ENCODE peak calls at places on chromosomes 12 and 14, in four cellular contexts. One of them, this sample, is unnamed.

GRCh38 chr14:47919994-47920393 is 244.6 kb upstream of the MDGA2 start:
- DNase-seq in fibroblast of lung: no peak
- DNase-seq in hepatocyte: no peak
- DNase-seq in tibial artery: no peak
- DNase-seq in this sample: no peak

GRCh38 chr14:105745433-105746123 is 219.2 kb downstream of the TMEM121 start:
- DNase-seq in hepatocyte: no peak
- DNase-seq in fibroblast of lung: no peak
- DNase-seq in tibial artery: no peak
- DNase-seq in this sample: no peak

GRCh38 chr12:15928870-15929571 is 17.9 kb downstream of the DERA start:
- DNase-seq in hepatocyte: no peak
- DNase-seq in tibial artery: no peak
- DNase-seq in fibroblast of lung: no peak
- DNase-seq in this sample: no peak

GRCh38 chr12:76450690-76451089 is 102.5 kb upstream of the BBS10 start:
- DNase-seq in hepatocyte: no peak
- DNase-seq in fibroblast of lung: peak; percentile 83
- DNase-seq in tibial artery: no peak
- DNase-seq in this sample: peak; percentile 92

GRCh38 chr14:36973806-36974442 is 198.5 kb downstream of the SLC25A21 start:
- DNase-seq in fibroblast of lung: peak; percentile 64
- DNase-seq in hepatocyte: no peak
- DNase-seq in tibial artery: no peak
- DNase-seq in this sample: peak; percentile 74

GRCh38 chr14:42869681-42870080 is 1263.0 kb downstream of the LRFN5 start:
- DNase-seq in tibial artery: no peak
- DNase-seq in hepatocyte: no peak
- DNase-seq in fibroblast of lung: peak; percentile 59
- DNase-seq in this sample: peak; percentile 54

GRCh38 chr12:111868676-111869588 is 26.9 kb downstream of the MAPKAPK5 start:
- DNase-seq in fibroblast of lung: no peak
- DNase-seq in tibial artery: no peak
- DNase-seq in hepatocyte: no peak
- DNase-seq in this sample: no peak

GRCh38 chr12:46071335-46071734 is 81.0 kb upstream of the SCAF11 start:
- DNase-seq in hepatocyte: no peak
- DNase-seq in fibroblast of lung: no peak
- DNase-seq in tibial artery: no peak
- DNase-seq in this sample: no peak

GRCh38 chr12:132955933-132956725 is at the start of gene ZNF605:
- DNase-seq in tibial artery: peak; percentile 81
- DNase-seq in hepatocyte: peak; percentile 93
- DNase-seq in fibroblast of lung: peak; percentile 91
- DNase-seq in this sample: peak; percentile 83

GRCh38 chr12:117832459-117833457 is 136.0 kb downstream of the KSR2 start:
- DNase-seq in fibroblast of lung: no peak
- DNase-seq in tibial artery: no peak
- DNase-seq in hepatocyte: no peak
- DNase-seq in this sample: peak; percentile 54

DNA sequence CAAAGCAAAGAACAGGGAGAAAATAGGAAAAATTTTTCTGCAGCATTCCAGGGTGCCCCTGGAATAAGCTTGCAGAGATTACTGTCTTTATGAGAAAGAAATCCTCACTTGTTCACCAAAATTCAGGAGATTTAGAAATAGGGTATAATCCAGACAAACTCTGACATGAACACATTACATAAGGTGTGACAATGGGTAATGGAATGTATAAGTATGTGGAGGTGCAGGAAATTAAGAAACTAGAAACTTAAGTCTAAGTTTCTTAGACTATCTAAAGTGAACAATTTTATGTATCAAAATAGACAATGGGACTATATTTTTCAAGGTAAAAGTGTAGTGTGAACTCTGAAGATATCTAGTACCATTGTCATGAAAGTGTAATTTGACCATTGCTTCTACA is 140.0 kb upstream of the KITLG start:
- DNase-seq in tibial artery: no peak
- DNase-seq in fibroblast of lung: no peak
- DNase-seq in hepatocyte: no peak
- DNase-seq in this sample: no peak
- H3K27ac ChIP-seq in tibial artery: no peak overlapping the region
- H3K27ac ChIP-seq in fibroblast of lung: no peak overlapping the region
- H3K27ac ChIP-seq in hepatocyte: no peak overlapping the region
- H3K27ac ChIP-seq in this sample: no peak overlapping the region

DNA sequence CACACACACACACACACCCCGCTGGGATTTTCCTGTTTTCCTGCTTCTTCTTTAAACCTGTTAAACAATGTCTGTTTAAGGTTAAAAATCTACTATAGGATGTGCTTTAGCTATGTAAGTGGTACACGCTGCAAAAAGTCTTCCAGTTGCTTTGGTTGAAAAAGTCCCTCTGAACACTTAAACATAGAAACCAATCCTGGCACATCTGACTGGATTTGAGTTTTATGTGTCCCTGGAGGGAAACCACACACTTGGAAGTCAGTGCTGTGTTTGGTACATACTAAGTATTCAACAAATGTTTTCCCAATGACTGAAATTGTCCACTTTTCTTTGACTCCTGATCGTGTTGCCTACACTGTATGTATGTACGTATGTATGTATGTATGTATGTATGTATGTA is 22.0 kb downstream of the CFL2 start:
- DNase-seq in hepatocyte: no peak
- DNase-seq in fibroblast of lung: peak; percentile 17
- DNase-seq in tibial artery: no peak
- DNase-seq in this sample: no peak
- H3K4me3 ChIP-seq in hepatocyte: no peak overlapping the region
- H3K4me3 ChIP-seq in fibroblast of lung: no peak overlapping the region
- H3K4me3 ChIP-seq in tibial artery: no peak overlapping the region
- H3K4me3 ChIP-seq in this sample: no peak overlapping the region

GRCh38 chr12:4951601-4952000 is 41.9 kb downstream of the KCNA1 start:
- DNase-seq in tibial artery: no peak
- DNase-seq in fibroblast of lung: no peak
- DNase-seq in hepatocyte: no peak
- DNase-seq in this sample: no peak

GRCh38 chr12:4943938-4944284 is 34.2 kb downstream of the KCNA1 start:
- DNase-seq in tibial artery: no peak
- DNase-seq in fibroblast of lung: no peak
- DNase-seq in hepatocyte: no peak
- DNase-seq in this sample: no peak

GRCh38 chr12:4943067-4943937 is 33.6 kb downstream of the KCNA1 start:
- DNase-seq in tibial artery: no peak
- DNase-seq in fibroblast of lung: no peak
- DNase-seq in hepatocyte: no peak
- DNase-seq in this sample: no peak

DNA sequence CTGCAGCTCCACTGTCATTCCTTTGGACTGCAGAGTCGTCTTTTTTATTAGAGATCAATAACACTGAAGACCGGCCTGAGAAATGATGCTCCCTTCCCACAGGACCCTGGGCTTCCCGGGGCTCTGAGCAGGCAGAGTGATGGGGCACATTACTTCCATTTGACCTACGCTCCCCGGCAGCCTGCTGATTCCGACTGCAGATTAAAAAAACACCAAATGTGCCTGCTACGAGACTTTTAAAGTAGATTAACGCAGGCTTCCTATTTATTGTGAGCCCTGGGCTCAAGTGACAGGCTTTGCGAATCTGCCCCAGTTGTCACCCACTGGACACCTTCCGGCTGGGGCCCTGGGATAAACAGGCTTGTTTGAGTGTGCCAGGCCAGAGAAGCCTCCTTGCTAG is 37.6 kb downstream of the KCNA1 start:
- DNase-seq in hepatocyte: no peak
- DNase-seq in tibial artery: no peak
- DNase-seq in fibroblast of lung: no peak
- DNase-seq in this sample: no peak
- H3K27ac ChIP-seq in hepatocyte: no peak overlapping the region
- H3K27ac ChIP-seq in tibial artery: no peak overlapping the region
- H3K27ac ChIP-seq in fibroblast of lung: no peak overlapping the region
- H3K27ac ChIP-seq in this sample: no peak overlapping the region

GRCh38 chr14:73680821-73681220 is 33.4 kb downstream of the PNMA1 start:
- DNase-seq in hepatocyte: no peak
- DNase-seq in tibial artery: no peak
- DNase-seq in fibroblast of lung: no peak
- DNase-seq in this sample: no peak

DNA sequence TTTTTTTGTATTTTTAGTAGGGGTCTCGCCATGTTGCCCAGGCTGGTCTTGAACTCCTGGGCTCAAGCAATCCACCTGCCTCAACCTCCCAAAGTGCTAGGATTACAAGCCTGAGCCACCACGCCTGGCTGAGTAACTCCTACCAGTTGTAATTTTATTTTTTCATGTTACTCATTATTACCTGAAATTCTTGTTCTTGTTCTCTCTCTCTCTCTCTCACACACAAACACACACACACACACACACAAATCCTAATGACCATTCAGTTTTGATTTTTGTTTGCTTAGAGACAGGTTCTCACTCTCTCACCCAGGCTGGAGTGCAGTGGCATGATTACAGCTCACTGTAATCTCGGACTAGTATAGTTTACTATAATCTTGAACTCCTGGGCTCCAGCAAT is 30.2 kb downstream of the DNAL1 start:
- DNase-seq in hepatocyte: no peak
- DNase-seq in fibroblast of lung: no peak
- DNase-seq in tibial artery: no peak
- DNase-seq in this sample: no peak
- H3K4me3 ChIP-seq in hepatocyte: no peak overlapping the region
- H3K4me3 ChIP-seq in fibroblast of lung: no peak overlapping the region
- H3K4me3 ChIP-seq in tibial artery: no peak overlapping the region
- H3K4me3 ChIP-seq in this sample: no peak overlapping the region

DNA sequence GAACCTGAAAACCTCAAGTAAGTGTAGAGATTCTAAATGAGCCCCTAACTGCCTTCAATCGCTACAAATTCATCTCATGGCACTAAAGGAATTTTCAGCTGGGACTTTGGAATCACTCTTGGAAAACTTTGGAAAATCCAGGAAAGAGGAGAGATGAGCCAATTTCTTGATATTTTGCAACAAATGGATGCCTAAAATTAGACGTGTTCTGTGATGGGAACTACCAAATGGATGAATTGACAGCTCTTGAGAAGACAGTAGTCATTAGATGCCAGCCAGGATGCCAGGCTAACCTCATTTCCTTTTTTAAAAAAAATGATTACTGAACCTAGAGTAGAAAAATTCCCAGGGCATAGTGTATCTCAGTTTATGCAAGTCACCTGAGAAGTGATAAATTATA is 78.3 kb downstream of the NPAS3 start:
- DNase-seq in hepatocyte: no peak
- DNase-seq in tibial artery: no peak
- DNase-seq in fibroblast of lung: no peak
- DNase-seq in this sample: no peak
- H3K27ac ChIP-seq in hepatocyte: no peak overlapping the region
- H3K27ac ChIP-seq in tibial artery: no peak overlapping the region
- H3K27ac ChIP-seq in fibroblast of lung: no peak overlapping the region
- H3K27ac ChIP-seq in this sample: no peak overlapping the region

GRCh38 chr14:23121401-23121800 is 2.3 kb upstream of the CEBPE start:
- DNase-seq in fibroblast of lung: peak; percentile 54
- DNase-seq in hepatocyte: peak; percentile 70
- DNase-seq in tibial artery: no peak
- DNase-seq in this sample: peak; percentile 81
- H3K4me3 ChIP-seq in fibroblast of lung: no peak overlapping the region
- H3K4me3 ChIP-seq in hepatocyte: no peak overlapping the region
- H3K4me3 ChIP-seq in tibial artery: no peak overlapping the region
- H3K4me3 ChIP-seq in this sample: no peak overlapping the region

GRCh38 chr12:6201199-6201608 is 1.0 kb downstream of the CD9 start:
- DNase-seq in tibial artery: no peak
- DNase-seq in hepatocyte: peak; percentile 48
- DNase-seq in fibroblast of lung: no peak
- DNase-seq in this sample: no peak
- H3K27ac ChIP-seq in tibial artery: peak overlapping the region; percentile 93
- H3K27ac ChIP-seq in hepatocyte: peak overlapping the region; percentile 90
- H3K27ac ChIP-seq in fibroblast of lung: peak overlapping the region; percentile 67
- H3K27ac ChIP-seq in this sample: no peak overlapping the region

GRCh38 chr12:55982319-55982936 is 8.6 kb downstream of the RAB5B start:
- DNase-seq in tibial artery: no peak
- DNase-seq in hepatocyte: no peak
- DNase-seq in fibroblast of lung: no peak
- DNase-seq in this sample: no peak

GRCh38 chr12:55979069-55979468 is 5.2 kb downstream of the RAB5B start:
- DNase-seq in fibroblast of lung: no peak
- DNase-seq in tibial artery: no peak
- DNase-seq in hepatocyte: no peak
- DNase-seq in this sample: no peak

GRCh38 chr12:55978393-55978792 is 4.5 kb downstream of the RAB5B start:
- DNase-seq in tibial artery: no peak
- DNase-seq in fibroblast of lung: no peak
- DNase-seq in hepatocyte: no peak
- DNase-seq in this sample: no peak

DNA sequence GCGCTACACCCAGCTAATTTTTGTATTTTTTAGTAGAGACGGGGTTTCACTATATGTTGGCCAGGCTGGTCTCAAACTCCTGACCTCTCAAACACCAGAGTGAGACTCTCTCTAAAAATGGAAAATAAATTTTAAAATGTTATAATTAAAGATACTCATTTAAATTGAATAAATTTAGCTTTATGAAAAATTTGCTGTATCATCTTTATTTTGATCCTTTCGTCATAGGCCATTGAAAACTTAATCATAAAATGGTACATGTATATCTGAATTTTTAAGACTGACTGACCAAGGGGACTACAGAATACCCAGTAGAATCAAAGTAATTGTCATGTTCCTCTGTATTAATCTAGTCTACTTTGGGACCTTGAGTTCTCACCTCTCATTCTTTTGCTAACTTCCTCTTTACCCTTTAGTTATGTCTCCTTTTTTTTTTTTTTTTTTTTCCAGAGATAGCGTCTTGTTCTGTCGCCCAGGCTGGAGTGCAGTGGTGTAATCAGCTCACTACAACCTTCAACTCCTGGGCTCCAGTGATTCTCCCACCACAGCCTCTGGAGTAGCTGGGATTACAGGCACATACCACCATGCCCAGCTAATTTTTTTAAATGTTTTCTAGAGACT is 9.5 kb downstream of the RAB5B start:
- DNase-seq in fibroblast of lung: no peak
- DNase-seq in hepatocyte: no peak
- DNase-seq in tibial artery: no peak
- DNase-seq in this sample: no peak
- H3K4me3 ChIP-seq in fibroblast of lung: no peak overlapping the region
- H3K4me3 ChIP-seq in hepatocyte: no peak overlapping the region
- H3K4me3 ChIP-seq in tibial artery: no peak overlapping the region
- H3K4me3 ChIP-seq in this sample: no peak overlapping the region

DNA sequence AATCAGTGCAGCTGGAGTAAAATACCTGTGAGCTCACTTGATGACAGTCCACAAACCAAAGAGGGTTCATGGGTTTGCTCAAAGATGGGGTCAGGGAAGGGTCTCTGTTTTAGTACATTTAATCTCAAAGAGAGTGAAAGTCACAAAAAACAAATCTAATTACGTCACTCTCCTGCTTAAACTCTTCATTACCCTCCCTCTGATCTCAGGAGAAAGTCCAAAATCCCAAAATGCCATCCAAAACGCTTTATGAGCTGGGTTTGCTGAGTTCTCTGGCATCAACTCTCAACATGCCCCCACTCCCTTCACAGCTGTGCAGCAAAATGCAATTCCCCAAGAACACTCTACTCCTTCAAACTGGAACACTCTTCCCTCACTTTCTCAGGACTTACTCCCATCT is 40.4 kb upstream of the LGR5 start:
- DNase-seq in fibroblast of lung: no peak
- DNase-seq in hepatocyte: no peak
- DNase-seq in tibial artery: no peak
- DNase-seq in this sample: no peak
- H3K27ac ChIP-seq in fibroblast of lung: no peak overlapping the region
- H3K27ac ChIP-seq in hepatocyte: no peak overlapping the region
- H3K27ac ChIP-seq in tibial artery: no peak overlapping the region
- H3K27ac ChIP-seq in this sample: no peak overlapping the region

This sample was measured in astrocyte.